ENCODE peak calls at places on chromosomes 12 and 14, in eight cellular contexts. Y, N, Q, P, A, B, H and S are unnamed samples.

GRCh38 chr14:68702578-68702977 is 90.3 kb downstream of the ZFP36L1 start:
- DNase-seq in Y (no peak), N (no peak), Q (no peak), P (no peak), A (no peak), B (no peak), H (no peak), S (no peak)

GRCh38 chr12:103632554-103633216 is 45.6 kb downstream of the STAB2 start:
- DNase-seq in Y (peak; percentile 33), N (no peak), Q (peak; percentile 64), P (peak; percentile 66), A (peak; percentile 99), B (peak; percentile 58), H (no peak), S (peak; percentile 86)

GRCh38 chr14:103296007-103296406 is 38.0 kb upstream of the EIF5 start:
- DNase-seq in Y (peak; percentile 75), N (no peak), Q (peak; percentile 23), P (peak; percentile 15), A (no peak), B (no peak), H (no peak), S (no peak)

GRCh38 chr12:111826316-111826715 is 15.7 kb upstream of the MAPKAPK5 start:
- DNase-seq in Y (no peak), N (no peak), Q (no peak), P (no peak), A (no peak), B (no peak), H (no peak), S (no peak)

GRCh38 chr14:21163721-21164120 is 7.9 kb upstream of the OR5AU1 start:
- DNase-seq in Y (no peak), N (no peak), Q (no peak), P (no peak), A (no peak), B (no peak), H (no peak), S (no peak)

GRCh38 chr14:42548349-42548748 is 941.7 kb downstream of the LRFN5 start:
- DNase-seq in Y (no peak), N (no peak), Q (no peak), P (no peak), A (no peak), B (no peak), H (no peak), S (no peak)

GRCh38 chr12:3350432-3350831 is 140.6 kb upstream of the PRMT8 start:
- DNase-seq in Y (no peak), N (no peak), Q (no peak), P (no peak), A (no peak), B (no peak), H (no peak), S (no peak)

GRCh38 chr14:64953310-64953654 is 10.7 kb upstream of the GPX2 start:
- DNase-seq in Y (no peak), N (no peak), Q (no peak), P (peak; percentile 41), A (no peak), B (no peak), H (no peak), S (no peak)

GRCh38 chr14:103630364-103631108 is 1.5 kb downstream of the KLC1 start:
- DNase-seq in Y (peak; percentile 31), N (no peak), Q (peak; percentile 10), P (no peak), A (no peak), B (no peak), H (no peak), S (no peak)

GRCh38 chr12:131494741-131495524 is 216.0 kb upstream of the SFSWAP start:
- DNase-seq in Y (no peak), N (no peak), Q (no peak), P (no peak), A (peak; percentile 32), B (peak; percentile 53), H (no peak), S (no peak)

GRCh38 chr12:117188961-117189724 is 1.1 kb downstream of the FBXO21 start:
- DNase-seq in Y (peak; percentile 72), N (no peak), Q (peak; percentile 31), P (no peak), A (peak; percentile 68), B (no peak), H (no peak), S (peak; percentile 22)

GRCh38 chr14:71597955-71598659 is 334.1 kb upstream of the RGS6 start:
- DNase-seq in Y (no peak), N (no peak), Q (no peak), P (no peak), A (no peak), B (no peak), H (no peak), S (no peak)

GRCh38 chr14:43003845-43004244 is 1397.2 kb downstream of the LRFN5 start:
- DNase-seq in Y (peak; percentile 1), N (no peak), Q (no peak), P (no peak), A (no peak), B (no peak), H (no peak), S (peak; percentile 16)

GRCh38 chr12:1927751-1928351 is 9.4 kb upstream of the CACNA2D4 start:
- DNase-seq in Y (no peak), N (no peak), Q (no peak), P (no peak), A (peak; percentile 50), B (peak; percentile 63), H (peak; percentile 86), S (no peak)

GRCh38 chr12:125971981-125972380 is 906.7 kb downstream of the AACS start:
- DNase-seq in Y (no peak), N (no peak), Q (no peak), P (no peak), A (no peak), B (no peak), H (no peak), S (peak; percentile 4)

GRCh38 chr14:101483829-101484228 is 77.5 kb upstream of the DIO3 start:
- DNase-seq in Y (no peak), N (no peak), Q (no peak), P (no peak), A (no peak), B (no peak), H (no peak), S (no peak)

GRCh38 chr14:101980251-101980650 is 15.9 kb downstream of the DYNC1H1 start:
- DNase-seq in Y (no peak), N (no peak), Q (no peak), P (no peak), A (no peak), B (no peak), H (no peak), S (no peak)

GRCh38 chr14:37721976-37722659 is 126.7 kb downstream of the TTC6 start:
- DNase-seq in Y (peak; percentile 11), N (no peak), Q (no peak), P (no peak), A (no peak), B (no peak), H (no peak), S (no peak)

DNA sequence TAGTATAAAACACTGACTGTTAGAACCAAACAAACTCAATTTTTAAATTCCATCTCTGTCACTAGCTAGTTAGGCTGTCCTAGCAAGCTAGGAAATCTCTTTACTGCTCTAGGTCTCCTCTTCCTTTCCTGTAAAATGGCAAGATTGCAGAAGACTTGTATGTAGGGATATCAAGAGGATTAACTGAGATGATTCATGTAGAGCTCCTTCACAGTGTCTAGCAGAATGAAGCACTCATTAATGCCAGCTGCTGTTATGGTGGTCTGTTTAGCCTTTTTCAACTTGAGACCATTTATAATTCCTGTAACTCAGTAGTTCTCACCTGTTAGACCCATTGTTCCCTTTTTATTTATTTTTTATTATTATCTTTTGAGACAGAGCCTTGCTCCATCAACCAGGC is 67.8 kb upstream of the KCNH3 start:
- DNase-seq in Y (peak; percentile 23), N (no peak), Q (no peak), P (no peak), A (no peak), B (no peak), H (no peak), S (peak; percentile 33)
- H3K27ac ChIP-seq in Y (no peak overlapping the region), N (no peak overlapping the region), Q (no peak overlapping the region), P (no peak overlapping the region), A (no peak overlapping the region), B (no peak overlapping the region), H (no peak overlapping the region), S (no peak overlapping the region)

GRCh38 chr12:52975204-52975603 is 26.3 kb downstream of the KRT18 start:
- DNase-seq in Y (peak; percentile 55), N (no peak), Q (no peak), P (no peak), A (no peak), B (no peak), H (no peak), S (no peak)
- H3K4me3 ChIP-seq in Y (no peak overlapping the region), N (no peak overlapping the region), Q (no peak overlapping the region), P (no peak overlapping the region), A (no peak overlapping the region), B (no peak overlapping the region), H (no peak overlapping the region), S (no peak overlapping the region)

DNA sequence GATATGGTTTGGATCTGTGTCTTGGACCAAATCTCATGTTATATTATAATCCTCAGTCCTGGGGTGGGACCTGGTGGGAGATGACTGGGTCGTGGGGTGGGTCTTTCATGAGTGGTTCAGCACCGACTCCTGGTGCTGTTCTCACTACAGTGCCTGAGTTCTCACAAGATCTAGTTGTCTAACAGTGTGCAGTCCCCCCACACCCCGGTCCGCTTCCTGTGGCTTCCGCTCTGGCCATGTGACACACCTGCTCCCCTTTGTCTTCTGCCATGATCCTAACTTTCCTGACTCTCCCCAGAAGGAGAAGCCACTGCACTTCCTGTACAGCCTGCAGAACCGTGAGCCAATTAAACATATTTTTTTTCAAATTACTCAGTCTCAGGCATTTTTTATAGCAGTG is 1262.2 kb downstream of the TMEM121 start:
- DNase-seq in Y (no peak), N (no peak), Q (no peak), P (no peak), A (no peak), B (no peak), H (no peak), S (no peak)
- H3K9me3 ChIP-seq in Y (peaks cover 21% of the 10 kb centered on the region), N (no peaks in the 10 kb centered on the region), Q (peaks cover 2% of the 10 kb centered on the region), P (no peaks in the 10 kb centered on the region), A (peaks cover 80% of the 10 kb centered on the region), B (no peaks in the 10 kb centered on the region), H (no peaks in the 10 kb centered on the region), S (no peaks in the 10 kb centered on the region)

GRCh38 chr12:47805417-47805816 is 14.3 kb downstream of the HDAC7 start:
- DNase-seq in Y (peak; percentile 51), N (no peak), Q (no peak), P (peak; percentile 65), A (no peak), B (no peak), H (peak; percentile 79), S (no peak)
- H3K27ac ChIP-seq in Y (peak overlapping the region; percentile 39), N (peak overlapping the region; percentile 69), Q (peak overlapping the region; percentile 11), P (peak overlapping the region; percentile 42), A (no peak overlapping the region), B (peak overlapping the region; percentile 95), H (peak overlapping the region; percentile 99), S (no peak overlapping the region)

DNA sequence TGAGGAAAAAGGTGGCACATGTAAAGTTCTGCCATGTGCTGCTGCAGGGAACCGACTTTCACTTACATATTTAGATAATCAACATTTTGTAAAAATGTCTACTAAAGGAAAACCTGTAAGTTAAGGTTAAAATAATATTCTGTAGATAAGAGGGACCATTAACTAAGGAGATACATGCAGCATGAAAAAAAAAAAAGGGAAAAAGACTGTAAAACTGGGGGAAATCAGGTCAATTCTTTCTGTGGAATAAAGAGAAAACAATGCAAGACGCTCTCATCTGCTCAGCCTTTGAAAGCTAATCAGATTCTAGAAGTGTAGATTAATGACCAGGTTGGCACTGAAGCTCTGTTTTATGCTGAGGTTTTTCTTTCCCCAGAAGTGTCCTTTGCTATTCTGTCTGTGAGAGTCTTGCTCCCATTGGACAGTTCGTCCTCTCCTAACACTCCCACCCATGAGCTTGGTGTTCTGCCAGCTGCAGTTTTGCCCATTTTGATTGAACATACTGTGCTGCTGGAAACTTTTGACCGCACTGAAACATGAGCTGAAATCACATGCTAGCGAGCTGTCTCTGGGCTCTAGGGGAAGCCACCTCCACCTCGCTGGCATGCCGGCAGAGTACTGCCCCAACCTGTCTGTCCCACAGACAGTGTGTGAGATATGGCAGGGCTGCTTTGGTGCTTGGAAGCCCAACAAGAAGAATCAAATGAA is 39.7 kb downstream of the PPTC7 start:
- DNase-seq in Y (peak; percentile 80), N (peak; percentile 73), Q (peak; percentile 88), P (peak; percentile 95), A (peak; percentile 41), B (peak; percentile 96), H (peak; percentile 97), S (peak; percentile 93)
- H3K4me3 ChIP-seq in Y (no peak overlapping the region), N (peak overlapping the region; percentile 40), Q (no peak overlapping the region), P (peak overlapping the region; percentile 17), A (no peak overlapping the region), B (no peak overlapping the region), H (peak overlapping the region; percentile 4), S (no peak overlapping the region)